ENCODE peak calls at places on chromosomes 11 and 22, in six cellular contexts. One of them, this sample, is unnamed. For H3K27me3, the result is how much of the 10 kb centered on the place peaks cover.

GRCh38 chr11:57321996-57322880 is 2.5 kb downstream of the TNKS1BP1 start:
- DNase-seq in heart right ventricle: peak
- DNase-seq in adrenal gland: peak
- DNase-seq in mesenchymal stem cell: peak
- DNase-seq in heart left ventricle: peak
- DNase-seq in esophagus squamous epithelium: peak
- DNase-seq in this sample: peak

GRCh38 chr11:65545853-65546216 is 12.3 kb downstream of the LTBP3 start:
- DNase-seq in heart right ventricle: no peak
- DNase-seq in adrenal gland: no peak
- DNase-seq in mesenchymal stem cell: no peak
- DNase-seq in heart left ventricle: no peak
- DNase-seq in esophagus squamous epithelium: no peak
- DNase-seq in this sample: no peak

GRCh38 chr11:111206472-111206871 is 39.1 kb upstream of the POU2AF2 start:
- DNase-seq in heart right ventricle: no peak
- DNase-seq in adrenal gland: no peak
- DNase-seq in mesenchymal stem cell: no peak
- DNase-seq in heart left ventricle: no peak
- DNase-seq in esophagus squamous epithelium: no peak
- DNase-seq in this sample: no peak

GRCh38 chr11:13376838-13377237 is 86.2 kb downstream of the BTBD10 start:
- DNase-seq in heart right ventricle: no peak
- DNase-seq in adrenal gland: no peak
- DNase-seq in mesenchymal stem cell: no peak
- DNase-seq in heart left ventricle: peak
- DNase-seq in esophagus squamous epithelium: no peak
- DNase-seq in this sample: no peak

GRCh38 chr11:79236541-79236971 is 204.3 kb downstream of the TENM4 start:
- DNase-seq in heart right ventricle: peak
- DNase-seq in adrenal gland: no peak
- DNase-seq in mesenchymal stem cell: peak
- DNase-seq in heart left ventricle: peak
- DNase-seq in esophagus squamous epithelium: no peak
- DNase-seq in this sample: no peak

GRCh38 chr11:133953999-133954398 is 2.8 kb downstream of the IGSF9B start:
- DNase-seq in heart right ventricle: no peak
- DNase-seq in adrenal gland: no peak
- DNase-seq in mesenchymal stem cell: no peak
- DNase-seq in heart left ventricle: no peak
- DNase-seq in esophagus squamous epithelium: no peak
- DNase-seq in this sample: no peak

GRCh38 chr11:124800226-124800929 is at the start of gene MSANTD2:
- DNase-seq in heart right ventricle: peak
- DNase-seq in adrenal gland: peak
- DNase-seq in mesenchymal stem cell: peak
- DNase-seq in heart left ventricle: peak
- DNase-seq in esophagus squamous epithelium: peak
- DNase-seq in this sample: peak

GRCh38 chr11:129639300-129639699 is 176.3 kb upstream of the TMEM45B start:
- DNase-seq in heart right ventricle: no peak
- DNase-seq in adrenal gland: no peak
- DNase-seq in mesenchymal stem cell: peak
- DNase-seq in heart left ventricle: no peak
- DNase-seq in esophagus squamous epithelium: no peak
- DNase-seq in this sample: no peak

GRCh38 chr22:38748487-38749136 is 7.2 kb downstream of the SUN2 start:
- DNase-seq in heart right ventricle: no peak
- DNase-seq in adrenal gland: no peak
- DNase-seq in mesenchymal stem cell: no peak
- DNase-seq in heart left ventricle: no peak
- DNase-seq in esophagus squamous epithelium: no peak
- DNase-seq in this sample: no peak

GRCh38 chr11:13010737-13011342 is 1.7 kb downstream of the RASSF10 start:
- DNase-seq in heart right ventricle: peak
- DNase-seq in adrenal gland: peak
- DNase-seq in mesenchymal stem cell: no peak
- DNase-seq in heart left ventricle: peak
- DNase-seq in esophagus squamous epithelium: no peak
- DNase-seq in this sample: no peak

DNA sequence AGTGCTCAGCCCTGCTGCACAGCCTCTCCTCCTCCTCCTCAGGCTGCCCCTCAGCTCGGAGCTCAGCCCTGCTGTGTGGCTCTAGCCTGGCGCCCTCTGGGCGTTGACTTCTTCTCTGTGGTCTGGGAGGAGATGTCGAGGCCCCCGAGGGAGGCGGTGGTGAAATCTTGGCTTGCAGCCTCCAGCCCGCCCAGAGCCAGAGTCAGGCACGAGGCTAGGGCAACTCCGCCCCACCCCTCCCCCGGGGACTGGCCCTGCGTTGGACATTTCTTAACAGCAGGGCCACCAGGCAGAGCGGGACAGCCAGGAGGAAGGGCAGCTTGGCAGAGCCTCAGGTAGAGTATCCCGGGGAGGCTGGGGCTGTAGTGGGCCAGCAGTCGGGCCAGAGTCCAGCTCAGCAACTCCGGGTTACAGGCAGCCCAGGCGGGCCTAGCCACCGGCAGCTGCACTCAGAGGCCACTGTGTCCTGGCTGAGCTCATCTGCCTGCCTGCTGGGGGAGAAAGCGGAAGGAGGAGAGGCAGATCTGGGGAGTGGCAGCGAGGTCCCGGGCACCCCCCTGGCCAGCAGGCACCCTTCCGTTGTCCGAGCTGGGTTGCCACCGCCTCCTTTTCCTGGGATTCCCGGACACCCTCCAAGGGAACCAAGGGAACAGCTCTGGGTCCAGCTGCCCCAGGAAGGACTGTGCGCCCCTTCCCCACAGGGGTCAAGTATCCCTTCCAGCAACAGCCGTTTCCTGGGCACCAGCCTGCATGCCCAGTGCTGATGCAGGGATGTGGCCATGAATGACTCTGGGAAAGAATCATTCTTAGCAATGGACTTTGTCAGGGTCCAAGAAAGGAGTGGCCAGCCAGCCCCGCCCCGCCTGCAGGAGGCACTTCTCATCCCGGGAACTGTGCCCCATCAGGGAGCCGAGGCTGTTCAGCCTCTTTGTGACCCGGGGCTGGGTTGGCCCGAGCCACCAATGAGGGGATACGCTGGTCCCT is at the start of gene ALDH3B1:
- DNase-seq in heart right ventricle: peak
- DNase-seq in adrenal gland: peak
- DNase-seq in mesenchymal stem cell: peak
- DNase-seq in heart left ventricle: peak
- DNase-seq in esophagus squamous epithelium: peak
- DNase-seq in this sample: peak
- H3K4me3 ChIP-seq in heart right ventricle: no peak
- H3K4me3 ChIP-seq in adrenal gland: peak
- H3K4me3 ChIP-seq in mesenchymal stem cell: peak
- H3K4me3 ChIP-seq in heart left ventricle: peak
- H3K4me3 ChIP-seq in esophagus squamous epithelium: peak
- H3K4me3 ChIP-seq in this sample: peak

DNA sequence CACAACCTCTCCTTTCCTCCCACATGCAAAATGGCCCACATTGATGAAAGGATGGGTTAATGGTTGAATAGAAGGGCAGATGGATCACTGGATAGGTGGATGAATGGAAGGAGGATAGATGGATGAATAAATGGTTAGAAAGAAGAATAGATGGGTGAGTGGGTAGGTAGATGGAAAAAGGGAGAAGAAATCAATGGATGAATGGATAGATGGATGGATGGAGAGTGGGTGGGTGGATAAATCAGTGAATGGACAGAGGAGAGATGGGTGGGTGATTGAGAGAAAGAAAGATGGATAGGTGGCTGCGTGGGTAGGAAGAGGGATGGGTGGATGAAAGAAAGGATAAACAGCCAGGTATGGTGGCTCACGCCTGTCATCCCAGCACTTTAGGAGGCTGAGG is 1.2 kb downstream of the SEC14L3 start:
- DNase-seq in heart right ventricle: no peak
- DNase-seq in adrenal gland: no peak
- DNase-seq in mesenchymal stem cell: no peak
- DNase-seq in heart left ventricle: no peak
- DNase-seq in esophagus squamous epithelium: no peak
- DNase-seq in this sample: no peak
- H3K27me3 ChIP-seq in heart right ventricle: under half
- H3K27me3 ChIP-seq in adrenal gland: under half
- H3K27me3 ChIP-seq in mesenchymal stem cell: half or more
- H3K27me3 ChIP-seq in heart left ventricle: under half
- H3K27me3 ChIP-seq in esophagus squamous epithelium: under half
- H3K27me3 ChIP-seq in this sample: under half

GRCh38 chr11:66547662-66548009 is 933 bp downstream of the ACTN3 start:
- DNase-seq in heart right ventricle: no peak
- DNase-seq in adrenal gland: no peak
- DNase-seq in mesenchymal stem cell: no peak
- DNase-seq in heart left ventricle: no peak
- DNase-seq in esophagus squamous epithelium: no peak
- DNase-seq in this sample: no peak
- H3K4me3 ChIP-seq in heart right ventricle: no peak
- H3K4me3 ChIP-seq in adrenal gland: no peak
- H3K4me3 ChIP-seq in mesenchymal stem cell: no peak
- H3K4me3 ChIP-seq in heart left ventricle: no peak
- H3K4me3 ChIP-seq in esophagus squamous epithelium: no peak
- H3K4me3 ChIP-seq in this sample: no peak

GRCh38 chr11:2519879-2520735 is 75.3 kb downstream of the KCNQ1 start:
- DNase-seq in heart right ventricle: no peak
- DNase-seq in adrenal gland: peak
- DNase-seq in mesenchymal stem cell: no peak
- DNase-seq in heart left ventricle: peak
- DNase-seq in esophagus squamous epithelium: no peak
- DNase-seq in this sample: peak
- H3K27me3 ChIP-seq in heart right ventricle: under half
- H3K27me3 ChIP-seq in adrenal gland: under half
- H3K27me3 ChIP-seq in mesenchymal stem cell: under half
- H3K27me3 ChIP-seq in heart left ventricle: under half
- H3K27me3 ChIP-seq in esophagus squamous epithelium: under half
- H3K27me3 ChIP-seq in this sample: under half

DNA sequence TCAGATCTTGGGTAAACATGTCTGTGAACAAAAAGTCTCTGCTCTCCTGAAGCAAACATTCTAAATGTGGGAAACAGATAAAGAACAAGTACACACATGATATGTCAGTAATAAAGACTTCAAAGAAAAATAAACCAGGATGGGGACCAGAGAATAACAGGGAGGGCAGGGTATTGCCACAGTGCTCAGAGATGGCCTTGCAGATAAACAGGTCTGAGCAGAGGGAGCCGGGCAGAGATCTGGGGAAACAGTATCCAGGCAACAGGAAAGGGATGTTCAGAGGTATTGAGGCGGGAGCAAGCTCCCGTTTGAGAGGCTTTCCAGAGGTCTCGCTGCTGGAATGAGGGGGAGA is 2.9 kb downstream of the CCDC86 start:
- DNase-seq in heart right ventricle: no peak
- DNase-seq in adrenal gland: peak
- DNase-seq in mesenchymal stem cell: no peak
- DNase-seq in heart left ventricle: no peak
- DNase-seq in esophagus squamous epithelium: no peak
- DNase-seq in this sample: no peak
- H3K4me3 ChIP-seq in heart right ventricle: no peak
- H3K4me3 ChIP-seq in adrenal gland: peak
- H3K4me3 ChIP-seq in mesenchymal stem cell: no peak
- H3K4me3 ChIP-seq in heart left ventricle: no peak
- H3K4me3 ChIP-seq in esophagus squamous epithelium: peak
- H3K4me3 ChIP-seq in this sample: no peak

This sample was measured in pancreas.